ENCODE peak calls at places on chromosomes 16 and 17, in six cellular contexts. J, Q, C, I, O and M are unnamed samples.
A peak's percentile ranks its signal among the peaks of the same experiment; 100 is the strongest.

GRCh38 chr16:11470676-11471415 is 115.9 kb downstream of the LITAF start:
- DNase-seq in J (no peak), I (no peak), Q (peak; percentile 14), O (no peak), C (peak; percentile 60), M (no peak)

GRCh38 chr16:73176577-73177013 is 128.7 kb upstream of the ZFHX3 start:
- DNase-seq in I (no peak), Q (no peak), J (no peak), O (peak; percentile 45), C (no peak), M (no peak)

GRCh38 chr17:40095944-40096791 is 4.2 kb downstream of the NR1D1 start:
- DNase-seq in C (no peak), I (no peak), O (no peak), Q (no peak), J (no peak), M (no peak)

GRCh38 chr16:10661737-10662136 is 33.0 kb downstream of the TEKT5 start:
- DNase-seq in I (no peak), O (no peak), Q (no peak), C (no peak), J (no peak), M (no peak)

GRCh38 chr16:83959621-83960434 is 6.8 kb downstream of the OSGIN1 start:
- DNase-seq in Q (no peak), C (no peak), I (no peak), O (no peak), J (no peak), M (no peak)

GRCh38 chr17:10932938-10933337 is 95.1 kb upstream of the PIRT start:
- DNase-seq in J (no peak), Q (no peak), O (no peak), C (no peak), I (no peak), M (no peak)

GRCh38 chr17:53191878-53192277 is 630.8 kb upstream of the KIF2B start:
- DNase-seq in I (no peak), J (no peak), O (no peak), Q (no peak), C (no peak), M (no peak)

GRCh38 chr16:87304951-87305350 is 12.2 kb downstream of the C16orf95 start:
- DNase-seq in Q (no peak), O (no peak), C (no peak), J (no peak), I (no peak), M (no peak)

GRCh38 chr16:48495303-48495702 is 110.1 kb upstream of the SIAH1 start:
- DNase-seq in J (no peak), C (no peak), I (no peak), O (no peak), Q (no peak), M (no peak)

GRCh38 chr17:45794840-45795239 is 10.7 kb downstream of the CRHR1 start:
- DNase-seq in J (no peak), C (no peak), Q (no peak), I (no peak), O (no peak), M (no peak)

GRCh38 chr17:49508891-49509587 is 13.9 kb downstream of the NGFR start:
- DNase-seq in Q (peak; percentile 55), J (no peak), C (no peak), I (no peak), O (no peak), M (no peak)

GRCh38 chr17:58693751-58694150 is 1.3 kb downstream of the RAD51C start:
- DNase-seq in Q (no peak), J (no peak), I (no peak), O (no peak), C (no peak), M (no peak)

GRCh38 chr17:608911-609882 is 105.4 kb downstream of the VPS53 start:
- DNase-seq in C (no peak), O (no peak), Q (peak; percentile 35), J (no peak), I (no peak), M (no peak)

GRCh38 chr16:66895697-66895995 is 15.3 kb downstream of the PDP2 start:
- DNase-seq in C (no peak), O (no peak), I (no peak), J (no peak), Q (no peak), M (no peak)

GRCh38 chr16:76653390-76654026 is 376.3 kb downstream of the CNTNAP4 start:
- DNase-seq in J (no peak), C (no peak), O (peak; percentile 65), Q (peak; percentile 39), I (no peak), M (peak; percentile 59)

GRCh38 chr16:55479560-55480197 is 681 bp downstream of the MMP2 start:
- DNase-seq in Q (peak; percentile 58), I (no peak), J (no peak), O (no peak), C (no peak), M (no peak)

GRCh38 chr17:80889231-80889896 is 102.3 kb upstream of the CHMP6 start:
- DNase-seq in I (no peak), Q (no peak), J (no peak), O (no peak), C (no peak), M (no peak)

GRCh38 chr16:81004646-81005353 is 1.9 kb downstream of the CMC2 start:
- DNase-seq in C (no peak), Q (peak; percentile 21), O (peak; percentile 80), I (no peak), J (no peak), M (peak; percentile 29)

GRCh38 chr17:62652251-62653001 is 25.0 kb downstream of the MRC2 start:
- DNase-seq in Q (peak; percentile 88), O (peak; percentile 24), J (peak; percentile 82), I (peak; percentile 69), C (peak; percentile 91), M (peak; percentile 43)

GRCh38 chr17:19244796-19245195 is 7.6 kb downstream of the EPN2 start:
- DNase-seq in I (no peak), J (no peak), O (no peak), Q (no peak), C (no peak), M (no peak)

GRCh38 chr16:29641561-29641960 is 21.5 kb upstream of the SPN start:
- DNase-seq in O (no peak), Q (no peak), J (no peak), C (no peak), I (no peak), M (no peak)

DNA sequence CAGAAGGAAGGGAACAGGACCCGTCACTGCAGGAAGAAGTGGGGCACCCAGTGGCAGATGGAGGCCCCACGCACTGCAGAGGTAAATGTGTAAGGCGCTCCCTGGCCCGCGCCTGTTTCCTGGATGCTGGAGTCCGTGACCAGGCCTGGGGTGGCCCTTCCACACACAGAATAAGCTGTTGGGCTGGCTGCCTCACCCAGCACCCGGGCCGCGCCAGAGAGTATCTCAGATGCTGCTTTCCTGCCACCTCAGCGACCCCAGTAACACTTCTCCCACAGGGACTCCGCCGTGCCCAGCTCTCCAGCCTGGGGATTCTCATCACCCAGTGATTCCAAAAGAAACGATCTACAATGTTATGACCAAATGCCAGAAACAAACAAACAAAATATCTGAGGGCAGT is 1993.1 kb downstream of the TP53TG3F start:
- DNase-seq in Q (no peak), C (no peak), J (no peak), I (no peak), O (no peak), M (no peak)
- H3K9me3 ChIP-seq in Q (no peaks in the 10 kb centered on the region), C (peaks cover 5% of the 10 kb centered on the region), J (peaks cover 21% of the 10 kb centered on the region), I (peaks cover 7% of the 10 kb centered on the region), O (peaks cover 67% of the 10 kb centered on the region), M (peaks cover 7% of the 10 kb centered on the region)

GRCh38 chr17:42680331-42680808 is 1.3 kb downstream of the CCR10 start:
- DNase-seq in J (no peak), C (peak; percentile 77), I (no peak), O (no peak), Q (no peak), M (no peak)

GRCh38 chr17:42679492-42680330 is 1.9 kb downstream of the CCR10 start:
- DNase-seq in I (peak; percentile 84), C (peak; percentile 89), J (no peak), Q (peak; percentile 86), O (peak; percentile 72), M (peak; percentile 92)

GRCh38 chr17:42677012-42677857 is 441 bp upstream of the PLEKHH3 start:
- DNase-seq in O (peak; percentile 96), I (peak; percentile 100), C (peak; percentile 100), Q (peak; percentile 97), J (peak; percentile 100), M (peak; percentile 100)

GRCh38 chr17:42677921-42678781 is 1.4 kb upstream of the PLEKHH3 start:
- DNase-seq in O (peak; percentile 83), C (peak; percentile 96), Q (peak; percentile 90), J (peak; percentile 94), I (peak; percentile 91), M (peak; percentile 96)

GRCh38 chr17:42679001-42679491 is 2.3 kb upstream of the PLEKHH3 start:
- DNase-seq in C (peak; percentile 80), J (peak; percentile 83), Q (no peak), I (peak; percentile 75), O (peak; percentile 62), M (peak; percentile 53)
- TF ChIP-seq CTCF in C (no peak), J (no peak), Q (peak; percentile 16), I (no peak), O (no peak), M (no peak)

GRCh38 chr16:2208308-2208707 is 2.4 kb downstream of the BRICD5 start:
- DNase-seq in C (no peak), Q (no peak), I (no peak), J (no peak), O (no peak), M (no peak)
- H3K4me1 ChIP-seq in C (no peaks in the 10 kb centered on the region), Q (peaks cover 11% of the 10 kb centered on the region), I (peaks cover 9% of the 10 kb centered on the region), J (peaks cover 36% of the 10 kb centered on the region), O (peaks cover 22% of the 10 kb centered on the region), M (peaks cover 21% of the 10 kb centered on the region)

GRCh38 chr17:73947281-73947975 is 256.1 kb upstream of the RPL38 start:
- DNase-seq in I (no peak), Q (no peak), J (no peak), C (no peak), O (no peak), M (no peak)

GRCh38 chr17:73943416-73943770 is 260.1 kb upstream of the RPL38 start:
- DNase-seq in J (no peak), O (no peak), C (no peak), Q (no peak), I (no peak), M (no peak)

GRCh38 chr17:73942668-73943415 is 260.6 kb upstream of the RPL38 start:
- DNase-seq in O (no peak), Q (no peak), J (no peak), I (no peak), C (no peak), M (no peak)

GRCh38 chr17:73941919-73942530 is 261.5 kb upstream of the RPL38 start:
- DNase-seq in J (no peak), C (no peak), Q (no peak), I (no peak), O (no peak), M (no peak)

GRCh38 chr17:73944366-73944765 is 259.1 kb upstream of the RPL38 start:
- DNase-seq in I (no peak), Q (no peak), O (no peak), C (no peak), J (no peak), M (no peak)
- H3K9me3 ChIP-seq in I (no peaks in the 10 kb centered on the region), Q (peaks cover 8% of the 10 kb centered on the region), O (no peaks in the 10 kb centered on the region), C (no peaks in the 10 kb centered on the region), J (no peaks in the 10 kb centered on the region), M (no peaks in the 10 kb centered on the region)

DNA sequence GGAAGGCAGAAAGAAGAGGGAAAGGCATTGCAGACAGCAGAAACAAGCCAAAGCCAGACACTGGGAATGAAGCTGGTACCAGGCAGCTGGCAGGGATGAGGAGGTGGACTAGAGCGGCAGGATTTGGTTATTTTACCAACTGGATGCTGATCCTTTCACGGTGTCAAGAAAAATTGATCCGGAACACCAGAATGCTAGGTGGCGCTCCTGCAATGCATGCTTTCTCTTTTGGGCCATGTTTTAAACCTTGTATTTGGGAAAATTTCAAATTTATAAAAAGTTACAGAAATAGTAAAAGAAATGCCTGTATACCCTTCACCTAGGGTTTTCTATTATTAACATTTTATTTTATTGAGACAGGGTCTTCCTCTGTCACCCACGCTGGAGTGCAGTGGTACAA is 224.7 kb downstream of the SOX9 start:
- DNase-seq in I (no peak), J (no peak), O (no peak), Q (no peak), C (no peak), M (no peak)
- TF ChIP-seq CTCF in I (no peak), J (no peak), O (peak; percentile 38), Q (peak; percentile 24), C (no peak), M (peak; percentile 8)